ENCODE peak calls at places on chromosomes 6 and 20, in eight cellular contexts. N, E, L, B, Q, U, X and Y are unnamed samples.

GRCh38 chr6:165042912-165043311 is 266.5 kb downstream of the C6orf118 start:
- DNase-seq in Q (no peak), N (peak), B (peak), X (no peak), L (no peak), E (no peak), U (no peak), Y (no peak)

GRCh38 chr6:12420626-12421025 is 130.5 kb downstream of the EDN1 start:
- DNase-seq in E (no peak), L (no peak), N (no peak), X (no peak), B (no peak), U (no peak), Q (no peak), Y (no peak)

GRCh38 chr20:31527266-31527665 is 13.0 kb downstream of the HM13 start:
- DNase-seq in U (no peak), L (no peak), Q (no peak), N (peak), B (no peak), E (no peak), X (no peak), Y (no peak)

GRCh38 chr20:42150230-42150629 is 532.1 kb upstream of the CHD6 start:
- DNase-seq in X (no peak), Q (no peak), L (no peak), N (no peak), E (no peak), B (no peak), U (no peak), Y (no peak)

GRCh38 chr6:27882624-27883023 is 29.6 kb downstream of the OR2B2 start:
- DNase-seq in N (peak), U (no peak), E (no peak), Q (no peak), B (peak), X (no peak), L (no peak), Y (no peak)

GRCh38 chr6:169367507-169367906 is 113.9 kb upstream of the THBS2 start:
- DNase-seq in Q (no peak), U (no peak), E (no peak), N (no peak), X (no peak), L (no peak), B (no peak), Y (no peak)

GRCh38 chr20:51162015-51162414 is 139.1 kb upstream of the KCNG1 start:
- DNase-seq in B (no peak), E (no peak), N (no peak), U (no peak), X (no peak), Q (no peak), L (no peak), Y (no peak)

GRCh38 chr6:16286151-16286522 is 47.8 kb downstream of the GMPR start:
- DNase-seq in E (peak), X (no peak), L (peak), N (peak), U (no peak), B (peak), Q (peak), Y (no peak)

GRCh38 chr6:128492386-128492785 is 28.0 kb downstream of the PTPRK start:
- DNase-seq in Q (no peak), X (no peak), B (no peak), U (no peak), E (no peak), L (no peak), N (no peak), Y (peak)

GRCh38 chr6:37523412-37523811 is 23.7 kb upstream of the CCDC167 start:
- DNase-seq in B (no peak), N (no peak), E (no peak), U (no peak), Q (no peak), X (no peak), L (no peak), Y (no peak)

GRCh38 chr20:32227316-32227715 is 19.6 kb downstream of the POFUT1 start:
- DNase-seq in N (no peak), L (no peak), U (no peak), X (no peak), E (no peak), Q (peak), B (no peak), Y (no peak)